ENCODE peak calls at places on chromosomes 2 and 18, in eight cellular contexts. N is suprapubic skin, E is GM23338, K is prostate gland, C is HCT116, G is transverse colon, A is endothelial cell of umbilical vein, W is sigmoid colon. I is an unnamed sample. For H3K36me3, the result is how much of the 10 kb centered on the place peaks cover.

GRCh38 chr2:134458950-134459349 is 205.1 kb downstream of the MGAT5 start:
- DNase-seq in N (peak), A (no peak), E (no peak), W (no peak), C (no peak), G (no peak), K (no peak), I (no peak)

GRCh38 chr2:98796775-98797544 is 66.0 kb upstream of the MGAT4A start:
- DNase-seq in W (no peak), E (no peak), K (no peak), G (no peak), N (no peak), C (no peak), A (no peak), I (no peak)

GRCh38 chr2:202171246-202171833 is 67.1 kb downstream of the SUMO1 start:
- DNase-seq in A (peak), C (no peak), E (peak), K (no peak), N (no peak), W (no peak), G (no peak), I (no peak)

GRCh38 chr2:43332653-43333052 is 106.2 kb upstream of the ZFP36L2 start:
- DNase-seq in K (no peak), C (no peak), A (no peak), N (no peak), W (no peak), E (no peak), G (no peak), I (no peak)

GRCh38 chr2:36366491-36367120 is 11.0 kb downstream of the CRIM1 start:
- DNase-seq in W (no peak), N (no peak), C (no peak), E (peak), K (no peak), A (peak), G (no peak), I (no peak)

GRCh38 chr2:72081450-72081849 is 66.2 kb downstream of the CYP26B1 start:
- DNase-seq in N (no peak), W (no peak), C (no peak), A (no peak), E (no peak), K (no peak), G (no peak), I (peak)

GRCh38 chr2:22999951-23000350 is 385.0 kb upstream of the KLHL29 start:
- DNase-seq in K (no peak), A (no peak), C (no peak), E (no peak), W (no peak), N (no peak), G (no peak), I (no peak)

GRCh38 chr2:241762321-241762932 is 14.2 kb upstream of the GAL3ST2 start:
- DNase-seq in W (peak), G (no peak), K (peak), N (no peak), A (no peak), E (no peak), C (no peak), I (peak)

GRCh38 chr18:23563377-23564043 is 22.8 kb downstream of the NPC1 start:
- DNase-seq in C (no peak), W (no peak), G (no peak), A (no peak), E (no peak), K (no peak), N (no peak), I (no peak)

GRCh38 chr2:190655113-190655512 is 6.2 kb downstream of the NAB1 start:
- DNase-seq in N (no peak), E (no peak), K (no peak), W (no peak), G (no peak), C (no peak), A (peak), I (no peak)

GRCh38 chr2:143264851-143265250 is 135.6 kb downstream of the ARHGAP15 start:
- DNase-seq in A (no peak), G (no peak), E (no peak), N (no peak), W (no peak), K (peak), C (no peak), I (no peak)

GRCh38 chr18:45449761-45450227 is 165.5 kb upstream of the SLC14A2 start:
- DNase-seq in K (no peak), C (no peak), N (peak), E (no peak), W (peak), G (peak), A (no peak), I (no peak)

GRCh38 chr2:68971591-68972231 is 2.7 kb upstream of the GKN1 start:
- DNase-seq in W (no peak), C (no peak), A (no peak), E (no peak), K (no peak), N (no peak), G (no peak), I (no peak)

GRCh38 chr2:135662088-135662487 is 79.6 kb upstream of the UBXN4 start:
- DNase-seq in A (no peak), K (no peak), W (no peak), C (no peak), G (no peak), N (no peak), E (no peak), I (no peak)

GRCh38 chr2:66433945-66434678 is 813 bp upstream of the MEIS1 start:
- DNase-seq in N (peak), G (peak), E (peak), K (peak), W (peak), C (no peak), A (peak), I (peak)

GRCh38 chr2:148658807-148659722 is 14.5 kb downstream of the EPC2 start:
- DNase-seq in W (no peak), N (no peak), K (no peak), G (no peak), E (no peak), C (no peak), A (peak), I (no peak)

GRCh38 chr18:44564922-44565321 is 115.8 kb upstream of the SETBP1 start:
- DNase-seq in E (peak), C (no peak), N (no peak), A (no peak), W (no peak), K (peak), G (no peak), I (no peak)

GRCh38 chr2:170461875-170462274 is 253.3 kb upstream of the SP5 start:
- DNase-seq in C (no peak), E (peak), W (no peak), G (no peak), N (no peak), A (peak), K (no peak), I (no peak)

GRCh38 chr18:72692086-72692485 is 147.9 kb upstream of the CBLN2 start:
- DNase-seq in W (no peak), G (peak), A (no peak), K (no peak), E (peak), N (no peak), C (no peak), I (no peak)

GRCh38 chr2:166375736-166376487 is at the start of gene SCN9A:
- DNase-seq in C (no peak), G (peak), N (peak), K (peak), E (peak), W (peak), A (peak), I (peak)

DNA sequence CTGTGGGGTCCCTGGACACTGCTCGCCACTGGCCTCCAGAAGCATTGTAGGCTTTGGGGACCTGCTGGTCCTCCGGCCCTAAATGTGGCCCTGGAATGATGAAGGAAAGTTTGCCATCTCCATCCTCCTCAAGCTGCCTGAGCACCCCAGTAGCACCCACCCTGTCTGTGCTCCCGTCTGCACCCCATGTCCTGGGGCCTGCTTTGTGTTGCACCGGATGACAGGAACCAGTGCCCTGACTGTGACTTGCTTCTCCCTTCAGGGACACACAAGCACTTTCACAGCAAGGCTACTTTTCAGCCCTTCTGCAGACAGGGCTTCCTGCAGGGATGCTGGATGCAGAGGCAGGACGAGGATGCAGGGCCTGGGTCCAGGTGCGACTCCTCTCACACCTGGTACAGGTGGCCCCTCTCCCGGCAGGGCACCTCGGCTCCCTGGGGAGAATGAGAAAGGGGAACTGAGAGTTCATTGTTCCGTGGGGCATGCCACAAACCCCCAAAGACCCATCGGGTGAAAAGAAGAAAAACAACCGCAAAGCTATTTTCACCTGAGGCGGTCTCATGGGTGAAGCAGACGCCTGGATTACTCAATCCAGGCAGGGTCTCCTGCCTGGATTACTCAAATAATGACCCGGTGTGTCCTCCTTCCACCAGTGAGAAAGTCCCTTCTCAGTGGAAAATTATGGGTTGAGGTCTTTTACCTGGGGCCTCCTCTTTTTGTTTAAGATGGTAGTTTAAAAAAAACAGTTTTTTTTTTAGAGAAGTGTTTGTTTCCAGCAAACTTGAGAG is 74.9 kb downstream of the LONRF2 start:
- DNase-seq in N (no peak), W (no peak), G (no peak), K (no peak), C (no peak), E (no peak), A (no peak), I (peak)
- TF ChIP-seq POLR2AphosphoS5 in N (no peak), W (no peak), G (no peak), K (no peak), C (no peak), E (no peak), A (no peak), I (peak)

DNA sequence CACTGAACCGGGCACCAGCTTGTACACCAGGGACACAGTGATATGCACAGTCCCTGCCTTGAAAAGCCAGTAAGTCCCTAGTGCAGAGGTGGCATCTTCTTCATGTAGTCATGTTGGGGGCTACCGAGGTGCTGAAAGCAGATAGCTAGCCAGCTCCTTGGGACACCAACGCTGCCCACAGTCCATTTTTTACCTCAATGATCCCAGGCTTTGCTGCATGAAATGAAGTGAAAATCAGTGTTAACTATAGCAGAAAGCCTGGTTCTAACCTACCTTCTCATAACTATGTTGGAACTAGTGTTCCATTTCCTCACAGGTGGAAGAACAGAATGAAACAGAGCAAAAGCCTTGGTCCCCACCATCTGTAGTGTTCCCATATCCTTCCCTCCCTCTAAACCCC is 66.6 kb upstream of the EML6 start:
- DNase-seq in A (no peak), E (no peak), C (no peak), N (no peak), G (no peak), W (no peak), K (no peak), I (no peak)
- H3K36me3 ChIP-seq in A (half or more), E (half or more), C (under half), N (half or more), G (half or more), W (under half), K (under half), I (half or more)

GRCh38 chr2:105802587-105802986 is 57.9 kb downstream of the NCK2 start:
- DNase-seq in N (no peak), E (no peak), A (no peak), C (no peak), W (no peak), K (no peak), G (no peak), I (peak)

GRCh38 chr2:105798595-105798994 is 53.9 kb downstream of the NCK2 start:
- DNase-seq in E (no peak), G (no peak), N (no peak), K (no peak), A (no peak), C (no peak), W (no peak), I (no peak)

GRCh38 chr2:105800953-105801635 is 56.4 kb downstream of the NCK2 start:
- DNase-seq in A (no peak), N (no peak), C (no peak), K (no peak), W (no peak), G (no peak), E (no peak), I (no peak)

GRCh38 chr2:105801961-105802360 is 57.2 kb downstream of the NCK2 start:
- DNase-seq in K (no peak), N (no peak), E (no peak), C (no peak), W (no peak), G (no peak), A (no peak), I (no peak)

DNA sequence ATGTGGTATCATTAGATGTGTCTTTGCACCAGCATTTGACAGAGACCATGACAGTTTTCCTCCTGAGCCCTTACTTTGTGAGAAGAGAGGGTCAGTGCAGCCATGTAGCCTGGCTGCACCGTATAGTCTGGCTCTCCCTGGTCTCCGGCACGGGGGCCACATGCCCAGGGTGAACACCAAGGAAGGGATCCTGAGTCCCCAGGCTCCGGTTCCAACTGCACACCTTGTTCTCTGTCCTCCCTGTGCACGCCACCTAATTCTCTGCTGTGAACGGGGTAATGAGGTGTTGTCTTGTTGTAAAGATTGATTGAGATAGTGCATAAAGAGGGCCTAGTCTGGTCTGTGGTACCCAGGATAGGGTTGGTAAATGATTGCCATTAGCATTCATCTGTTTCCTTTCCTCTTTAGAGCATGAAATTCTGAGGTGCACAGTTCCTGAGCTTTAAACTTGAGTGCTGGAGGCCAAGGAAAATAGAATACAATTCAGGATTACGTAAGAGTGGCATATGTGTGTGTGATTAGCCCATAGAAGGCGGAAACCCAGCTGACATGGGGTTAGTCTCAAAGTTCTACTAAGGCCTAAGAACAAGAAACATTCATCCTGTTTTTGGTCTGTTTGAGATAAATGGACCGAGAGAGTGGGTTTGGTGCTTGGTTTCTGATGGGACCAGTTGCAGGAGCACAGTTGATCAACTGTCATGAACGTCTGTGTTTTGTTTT is 55.5 kb downstream of the NCK2 start:
- DNase-seq in K (no peak), E (no peak), G (no peak), N (no peak), W (no peak), A (peak), C (no peak), I (no peak)
- TF ChIP-seq POLR2AphosphoS5 in K (no peak), E (no peak), G (no peak), N (no peak), W (no peak), A (no peak), C (no peak), I (no peak)

DNA sequence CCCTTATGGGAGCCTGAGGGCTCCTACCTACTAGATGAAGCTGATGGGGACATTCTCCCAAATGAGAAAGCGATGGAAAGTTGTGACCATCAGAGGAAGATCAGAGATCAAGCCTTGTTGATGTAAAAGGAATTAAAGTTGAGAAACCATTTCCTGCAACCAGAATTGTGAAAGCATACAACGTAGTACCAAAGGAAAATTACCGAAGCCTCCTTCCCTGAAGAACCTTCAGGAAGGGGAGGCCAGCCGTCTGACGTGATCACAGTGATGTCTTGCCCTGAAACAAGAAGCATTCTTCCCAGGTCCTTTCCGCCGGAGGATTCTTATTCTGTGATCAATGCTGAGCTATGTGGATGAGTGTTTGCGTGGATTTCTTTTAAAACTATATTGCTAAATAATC is 211.6 kb upstream of the TNP1 start:
- DNase-seq in W (no peak), G (no peak), K (no peak), N (no peak), E (no peak), C (no peak), A (no peak), I (no peak)
- H3K36me3 ChIP-seq in W (under half), G (under half), K (under half), N (under half), E (under half), C (under half), A (under half), I (under half)

GRCh38 chr2:216504376-216504762 is 5.7 kb downstream of the RPL37A start:
- DNase-seq in A (no peak), K (no peak), G (no peak), N (no peak), W (no peak), C (no peak), E (no peak), I (no peak)

GRCh38 chr2:216503697-216504375 is 5.2 kb downstream of the RPL37A start:
- DNase-seq in A (no peak), N (no peak), W (no peak), C (no peak), K (no peak), G (no peak), E (no peak), I (no peak)

GRCh38 chr2:216505133-216506106 is 6.8 kb downstream of the RPL37A start:
- DNase-seq in N (no peak), K (no peak), C (no peak), A (no peak), E (no peak), W (no peak), G (no peak), I (no peak)

GRCh38 chr2:216501854-216502253 is 3.2 kb downstream of the RPL37A start:
- DNase-seq in K (no peak), A (no peak), C (no peak), G (peak), W (no peak), E (no peak), N (no peak), I (no peak)

GRCh38 chr2:216502776-216503629 is 4.4 kb downstream of the RPL37A start:
- DNase-seq in G (no peak), C (no peak), K (no peak), W (no peak), N (no peak), A (no peak), E (no peak), I (no peak)
- TF ChIP-seq POLR2AphosphoS5 in G (no peak), C (no peak), K (no peak), W (no peak), N (no peak), A (peak), E (peak), I (no peak)

GRCh38 chr2:24824071-24824588 is 30.9 kb downstream of the CENPO start:
- DNase-seq in N (no peak), G (no peak), A (no peak), W (peak), C (no peak), K (no peak), E (no peak), I (peak)
- H3K36me3 ChIP-seq in N (under half), G (under half), A (under half), W (under half), C (under half), K (under half), E (under half), I (under half)

DNA sequence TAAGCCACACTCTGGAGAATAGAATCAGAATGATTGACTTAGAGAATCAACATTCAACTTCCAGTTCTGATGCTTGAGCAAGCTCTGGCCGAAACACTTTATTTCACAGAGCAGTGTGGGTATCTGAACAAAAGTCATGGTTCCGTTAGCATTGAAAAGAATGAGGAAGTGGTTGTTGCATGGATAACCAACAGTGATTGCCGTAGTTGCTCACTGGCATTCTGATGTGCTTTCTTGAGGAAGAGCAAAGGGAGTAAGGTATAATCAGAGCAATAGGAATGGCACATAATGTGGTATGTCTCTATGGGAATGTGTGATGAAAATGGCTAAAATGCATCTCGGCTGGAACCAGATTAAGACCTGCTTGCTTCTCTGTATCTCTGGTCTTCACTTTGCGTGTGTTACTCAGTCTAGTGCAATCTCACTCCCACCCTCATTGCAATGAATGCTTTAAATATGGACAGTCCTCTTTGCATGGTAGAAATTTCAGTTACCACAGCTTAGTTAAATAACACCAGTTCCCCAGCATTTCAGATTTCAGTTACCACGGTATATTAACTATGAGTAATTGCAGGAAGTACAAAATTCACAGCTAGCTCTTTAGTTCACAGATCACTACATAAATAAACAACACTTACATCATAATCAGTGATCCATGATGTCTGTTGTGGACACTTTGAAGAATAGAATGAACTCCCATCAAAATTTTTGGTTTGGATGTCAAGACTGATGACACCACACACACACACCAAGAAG is 7.8 kb upstream of the RAB12 start:
- DNase-seq in G (no peak), K (no peak), N (no peak), A (no peak), E (no peak), C (no peak), W (no peak), I (no peak)
- TF ChIP-seq POLR2AphosphoS5 in G (no peak), K (no peak), N (no peak), A (no peak), E (no peak), C (no peak), W (no peak), I (no peak)

GRCh38 chr2:9914384-9915065 is 37.0 kb upstream of the GRHL1 start:
- DNase-seq in K (no peak), N (no peak), W (no peak), A (peak), G (peak), C (peak), E (no peak), I (no peak)
- H3K36me3 ChIP-seq in K (under half), N (under half), W (under half), A (under half), G (under half), C (under half), E (under half), I (under half)